ENCODE peak calls at places on chromosome 2, in seven cellular contexts. L is T follicular helper cell; V is activated naive CD4-positive, alpha-beta T cell; Z is ELF-1; T is omental fat pad; M is ELR; U is lower lobe of right lung. S is an unnamed sample.

GRCh38 chr2:126041648-126042047 is 614.3 kb upstream of the GYPC start:
- DNase-seq in L (no peak), V (no peak), Z (no peak), T (no peak), M (no peak), U (no peak), S (no peak)

GRCh38 chr2:62197609-62198236 is 1.8 kb downstream of the B3GNT2 start:
- DNase-seq in L (no peak), V (no peak), Z (peak), T (no peak), M (peak), U (peak), S (no peak)

GRCh38 chr2:148615446-148615845 is 29.1 kb upstream of the EPC2 start:
- DNase-seq in L (no peak), V (no peak), Z (peak), T (no peak), M (peak), U (no peak), S (no peak)

GRCh38 chr2:190858817-190859216 is 21.8 kb upstream of the GLS start:
- DNase-seq in L (no peak), V (no peak), Z (no peak), T (no peak), M (peak), U (no peak), S (no peak)

GRCh38 chr2:2174956-2175355 is 156.1 kb downstream of the MYT1L start:
- DNase-seq in L (no peak), V (no peak), Z (no peak), T (no peak), M (no peak), U (no peak), S (no peak)

GRCh38 chr2:233476083-233476410 is 90.5 kb downstream of the USP40 start:
- DNase-seq in L (no peak), V (no peak), Z (no peak), T (peak), M (no peak), U (no peak), S (no peak)

GRCh38 chr2:45128580-45128997 is 119.3 kb upstream of the SIX2 start:
- DNase-seq in L (no peak), V (no peak), Z (no peak), T (peak), M (peak), U (no peak), S (no peak)

GRCh38 chr2:158481116-158481515 is 24.4 kb downstream of the PKP4 start:
- DNase-seq in L (no peak), V (no peak), Z (no peak), T (no peak), M (peak), U (no peak), S (no peak)

GRCh38 chr2:69766014-69766413 is 24.1 kb downstream of the ANXA4 start:
- DNase-seq in L (no peak), V (no peak), Z (no peak), T (no peak), M (no peak), U (no peak), S (no peak)

GRCh38 chr2:46893231-46893943 is 22.2 kb downstream of the MCFD2 start:
- DNase-seq in L (no peak), V (no peak), Z (no peak), T (no peak), M (peak), U (no peak), S (no peak)

GRCh38 chr2:68031546-68032160 is 31.2 kb downstream of the C1D start:
- DNase-seq in L (no peak), V (no peak), Z (no peak), T (no peak), M (peak), U (no peak), S (no peak)

GRCh38 chr2:197847666-197848401 is 43.4 kb downstream of the PLCL1 start:
- DNase-seq in L (no peak), V (no peak), Z (no peak), T (no peak), M (no peak), U (no peak), S (no peak)

GRCh38 chr2:11305958-11306357 is 38.5 kb downstream of the ROCK2 start:
- DNase-seq in L (no peak), V (no peak), Z (no peak), T (no peak), M (peak), U (no peak), S (no peak)

GRCh38 chr2:45748239-45748638 is 96.8 kb downstream of the PRKCE start:
- DNase-seq in L (no peak), V (no peak), Z (no peak), T (no peak), M (peak), U (no peak), S (no peak)

GRCh38 chr2:149038442-149039212 is at the start of gene LYPD6B:
- DNase-seq in L (no peak), V (no peak), Z (peak), T (no peak), M (no peak), U (peak), S (no peak)

GRCh38 chr2:168397629-168398028 is 58.4 kb upstream of the CERS6 start:
- DNase-seq in L (no peak), V (no peak), Z (no peak), T (no peak), M (peak), U (no peak), S (no peak)

GRCh38 chr2:3332133-3332532 is 45.5 kb downstream of the EIPR1 start:
- DNase-seq in L (no peak), V (no peak), Z (no peak), T (no peak), M (no peak), U (no peak), S (no peak)

GRCh38 chr2:163175294-163175693 is 336.7 kb upstream of the KCNH7 start:
- DNase-seq in L (no peak), V (no peak), Z (no peak), T (no peak), M (no peak), U (no peak), S (no peak)

GRCh38 chr2:233003658-233004555 is 9.1 kb downstream of the NGEF start:
- DNase-seq in L (no peak), V (no peak), Z (no peak), T (no peak), M (no peak), U (no peak), S (no peak)

GRCh38 chr2:195575879-195576391 is 81.1 kb upstream of the SLC39A10 start:
- DNase-seq in L (no peak), V (no peak), Z (no peak), T (no peak), M (peak), U (no peak), S (no peak)

GRCh38 chr2:64400103-64400728 is 53.7 kb upstream of the LGALSL start:
- DNase-seq in L (no peak), V (no peak), Z (no peak), T (no peak), M (no peak), U (no peak), S (no peak)

GRCh38 chr2:16034975-16035746 is 94.8 kb downstream of the MYCN start:
- DNase-seq in L (no peak), V (no peak), Z (no peak), T (no peak), M (no peak), U (no peak), S (no peak)

GRCh38 chr2:19881866-19882265 is 19.9 kb downstream of the TTC32 start:
- DNase-seq in L (no peak), V (no peak), Z (no peak), T (no peak), M (no peak), U (no peak), S (no peak)

GRCh38 chr2:43942001-43942400 is 53.8 kb downstream of the LRPPRC start:
- DNase-seq in L (no peak), V (no peak), Z (no peak), T (no peak), M (no peak), U (no peak), S (no peak)

GRCh38 chr2:40719414-40719813 is 267.5 kb upstream of the SLC8A1 start:
- DNase-seq in L (no peak), V (no peak), Z (no peak), T (no peak), M (no peak), U (no peak), S (no peak)

GRCh38 chr2:11746376-11746806 is at the start of gene LPIN1:
- DNase-seq in L (peak), V (peak), Z (peak), T (peak), M (peak), U (peak), S (peak)

GRCh38 chr2:128302011-128302743 is 16.5 kb downstream of the HS6ST1 start:
- DNase-seq in L (no peak), V (no peak), Z (peak), T (no peak), M (peak), U (no peak), S (no peak)

GRCh38 chr2:215548714-215549113 is 112.8 kb upstream of the FN1 start:
- DNase-seq in L (no peak), V (no peak), Z (no peak), T (no peak), M (peak), U (no peak), S (no peak)

GRCh38 chr2:112674229-112674628 is 28.5 kb downstream of the SLC20A1 start:
- DNase-seq in L (no peak), V (no peak), Z (no peak), T (no peak), M (no peak), U (peak), S (no peak)

GRCh38 chr2:151630372-151630771 is 103.9 kb downstream of the NEB start:
- DNase-seq in L (no peak), V (no peak), Z (no peak), T (no peak), M (no peak), U (no peak), S (no peak)

GRCh38 chr2:217939629-217940245 is 63.1 kb downstream of the TNS1 start:
- DNase-seq in L (no peak), V (no peak), Z (no peak), T (no peak), M (no peak), U (peak), S (no peak)

S was measured in stimulated activated CD4-positive, alpha-beta T cell treated with anti-CD3 and anti-CD28 coated beads, Interleukin-1b, Interleukin-23, amount 100 ng/mL, for 24 hours.